ENCODE peak calls at places on chromosomes 5 and 9, in nine cellular contexts. P is Right ventricle myocardium superior; G is sciatic nerve; R is activated naive CD4-positive, alpha-beta T cell treated with anti-CD3 and anti-CD28 coated beads, Interleukin-2, amount 10 ng/mL, durations not matched to agents 7 days and 5 days; J is activated naive CD8-positive, alpha-beta T cell treated with anti-CD3 and anti-CD28 coated beads, Interleukin-2, amount 50 U/mL, for 24 hours; H is AG20443; D is endodermal cell; M is activated T-helper 1 cell treated with anti-CD3 and anti-CD28 coated beads, Interleukin-2, amount 50 U/mL, for 16 hours; K is cerebellar cortex. Q is an unnamed sample.

GRCh38 chr5:72523960-72524582 is 16.9 kb upstream of the ZNF366 start:
- DNase-seq in K (peak), R (no peak), J (no peak), M (no peak), G (no peak), P (no peak), H (peak), D (no peak), Q (no peak)

GRCh38 chr9:96605328-96605727 is 14.3 kb downstream of the CDC14B start:
- DNase-seq in P (no peak), K (no peak), D (no peak), H (no peak), M (no peak), R (no peak), J (no peak), G (no peak), Q (no peak)

GRCh38 chr9:77435688-77436087 is 212.4 kb downstream of the GNA14 start:
- DNase-seq in K (no peak), P (no peak), G (no peak), M (no peak), D (no peak), H (peak), J (no peak), R (no peak), Q (no peak)

GRCh38 chr5:36724429-36725332 is 118.3 kb downstream of the SLC1A3 start:
- DNase-seq in R (peak), P (peak), M (no peak), D (peak), H (no peak), K (no peak), G (no peak), J (peak), Q (peak)

GRCh38 chr9:124274738-124275137 is 17.0 kb downstream of the NEK6 start:
- DNase-seq in H (no peak), P (no peak), J (no peak), D (no peak), M (no peak), G (no peak), K (no peak), R (no peak), Q (no peak)

GRCh38 chr5:17288570-17288969 is 71.1 kb downstream of the BASP1 start:
- DNase-seq in J (no peak), D (no peak), P (no peak), H (no peak), K (no peak), R (no peak), M (no peak), G (no peak), Q (no peak)

GRCh38 chr9:34046784-34047379 is 1.8 kb downstream of the UBAP2 start:
- DNase-seq in G (no peak), R (peak), P (no peak), H (no peak), D (peak), J (no peak), M (no peak), K (no peak), Q (peak)

GRCh38 chr5:86917117-86917579 is 299.4 kb downstream of the COX7C start:
- DNase-seq in D (peak), H (peak), J (peak), R (peak), K (peak), P (no peak), G (no peak), M (no peak), Q (no peak)

GRCh38 chr5:121668635-121669034 is 183.0 kb upstream of the FTMT start:
- DNase-seq in J (no peak), K (no peak), R (no peak), D (no peak), H (no peak), M (no peak), G (no peak), P (no peak), Q (no peak)

GRCh38 chr5:115345344-115345743 is 48.9 kb upstream of the CCDC112 start:
- DNase-seq in G (no peak), J (no peak), H (no peak), D (no peak), R (no peak), P (no peak), K (no peak), M (no peak), Q (no peak)

GRCh38 chr5:1967716-1968115 is 85.0 kb upstream of the IRX4 start:
- DNase-seq in M (no peak), R (no peak), G (no peak), D (peak), J (no peak), P (no peak), K (peak), H (no peak), Q (no peak)

GRCh38 chr5:124402144-124402581 is 344.3 kb downstream of the ZNF608 start:
- DNase-seq in D (no peak), K (no peak), R (no peak), M (no peak), P (peak), J (no peak), H (peak), G (no peak), Q (no peak)

GRCh38 chr5:1278656-1279442 is 16.0 kb downstream of the TERT start:
- DNase-seq in H (no peak), K (no peak), M (no peak), D (no peak), P (peak), G (no peak), J (no peak), R (no peak), Q (peak)

GRCh38 chr9:76336027-76336426 is 58.2 kb downstream of the RFK start:
- DNase-seq in R (no peak), P (no peak), G (no peak), J (no peak), H (no peak), D (peak), K (no peak), M (no peak), Q (no peak)

GRCh38 chr5:143206194-143207053 is 197.1 kb downstream of the NR3C1 start:
- DNase-seq in R (no peak), D (no peak), G (no peak), M (no peak), P (no peak), J (no peak), K (no peak), H (no peak), Q (no peak)

GRCh38 chr5:141560725-141561483 is 57.9 kb downstream of the DIAPH1 start:
- DNase-seq in P (peak), D (peak), G (peak), K (peak), J (no peak), H (peak), M (no peak), R (no peak), Q (peak)